ENCODE peak calls at places on chromosomes 16 and 17, in nine cellular contexts. O, M, S, K, T, Y, R, L and A are unnamed samples.

GRCh38 chr16:63461248-63461841 is 1425.1 kb upstream of the CDH8 start:
- DNase-seq in O (no peak), M (peak), S (peak), K (no peak), T (peak), Y (peak), R (peak), L (no peak), A (peak)

GRCh38 chr17:82674656-82675475 is 23.6 kb downstream of the RAB40B start:
- DNase-seq in O (no peak), M (no peak), S (no peak), K (no peak), T (no peak), Y (no peak), R (no peak), L (no peak), A (no peak)

GRCh38 chr17:10224592-10225195 is 26.3 kb upstream of the GAS7 start:
- DNase-seq in O (peak), M (peak), S (no peak), K (no peak), T (no peak), Y (no peak), R (no peak), L (no peak), A (no peak)

GRCh38 chr17:55303701-55304145 is 39.0 kb downstream of the HLF start:
- DNase-seq in O (no peak), M (peak), S (no peak), K (no peak), T (peak), Y (no peak), R (no peak), L (no peak), A (no peak)

GRCh38 chr17:63382826-63383225 is 63.3 kb downstream of the CYB561 start:
- DNase-seq in O (no peak), M (peak), S (no peak), K (no peak), T (peak), Y (no peak), R (no peak), L (no peak), A (no peak)

GRCh38 chr17:38453951-38454421 is 25.7 kb downstream of the ARHGAP23 start:
- DNase-seq in O (no peak), M (peak), S (no peak), K (no peak), T (no peak), Y (peak), R (no peak), L (no peak), A (no peak)

GRCh38 chr17:38351412-38352222 is at the start of gene SOCS7:
- DNase-seq in O (peak), M (peak), S (peak), K (peak), T (peak), Y (peak), R (peak), L (peak), A (peak)

GRCh38 chr17:73401911-73402310 is 90.1 kb upstream of the CDC42EP4 start:
- DNase-seq in O (no peak), M (no peak), S (no peak), K (peak), T (peak), Y (no peak), R (no peak), L (no peak), A (no peak)

GRCh38 chr17:58947411-58948208 is 159.1 kb downstream of the TRIM37 start:
- DNase-seq in O (no peak), M (no peak), S (no peak), K (no peak), T (no peak), Y (no peak), R (no peak), L (no peak), A (no peak)

GRCh38 chr17:47317119-47317518 is 6.6 kb upstream of the EFCAB13 start:
- DNase-seq in O (no peak), M (peak), S (no peak), K (no peak), T (peak), Y (no peak), R (no peak), L (no peak), A (no peak)

GRCh38 chr17:40445769-40446468 is 2.7 kb downstream of the IGFBP4 start:
- DNase-seq in O (no peak), M (no peak), S (no peak), K (no peak), T (peak), Y (no peak), R (no peak), L (no peak), A (no peak)
- TF ChIP-seq CTCF in O (no peak), M (peak), S (no peak), K (no peak), T (peak), Y (no peak), R (peak), L (peak), A (peak)

GRCh38 chr17:17959520-17960361 is 12.5 kb downstream of the TOM1L2 start:
- DNase-seq in O (no peak), M (peak), S (no peak), K (no peak), T (peak), Y (no peak), R (no peak), L (no peak), A (no peak)
- H3K4me3 ChIP-seq in O (no peak), M (peak), S (no peak), K (peak), T (peak), Y (no peak), R (peak), L (peak), A (peak)

DNA sequence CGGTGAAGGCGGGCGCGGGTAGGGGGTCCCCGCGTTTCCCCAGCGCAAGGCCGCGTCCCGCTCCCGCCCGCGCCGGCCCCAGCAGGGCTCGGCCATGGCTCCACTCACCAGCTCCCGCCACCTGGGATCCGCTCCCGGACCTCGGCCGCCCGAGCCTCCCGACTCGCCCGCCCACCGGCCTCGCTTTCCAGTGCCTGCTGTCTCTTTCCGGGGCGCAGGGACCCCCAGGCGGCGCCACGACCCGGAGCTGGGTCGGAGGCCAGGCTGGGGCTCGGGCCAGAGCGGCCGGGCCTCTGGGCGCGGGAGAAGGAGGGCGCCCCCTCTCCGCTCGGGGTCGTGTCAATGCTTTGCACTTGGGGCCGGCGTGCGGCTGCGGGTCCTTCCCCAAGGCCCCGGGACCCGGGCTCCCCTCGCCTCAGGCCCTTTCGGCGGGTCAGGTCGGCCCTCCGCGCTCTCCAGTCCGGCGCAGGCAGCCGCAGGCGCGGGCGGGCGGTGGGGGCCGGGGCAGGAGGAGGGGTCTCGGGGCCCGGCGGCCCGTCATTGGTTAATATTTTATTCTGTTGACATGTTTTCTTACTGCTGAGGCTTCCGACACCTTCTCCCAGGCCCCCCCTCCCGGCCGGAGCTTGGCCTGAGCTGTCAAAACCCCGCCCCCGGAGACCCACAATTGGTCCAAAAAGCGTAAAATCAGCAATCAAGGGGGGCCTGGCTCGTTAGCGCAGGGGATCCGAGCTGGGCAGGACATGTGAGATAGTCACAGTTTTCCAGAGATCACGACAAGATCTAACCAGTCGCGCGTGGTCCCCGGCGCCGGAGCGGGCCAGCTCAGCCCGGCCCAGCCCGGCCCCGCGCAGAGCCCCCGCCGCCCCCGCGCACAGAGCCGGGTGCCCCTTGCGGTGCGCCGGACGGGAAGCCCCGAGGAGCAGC is at the start of gene TBX2:
- DNase-seq in O (peak), M (peak), S (no peak), K (peak), T (peak), Y (peak), R (peak), L (no peak), A (no peak)
- TF ChIP-seq CTCF in O (no peak), M (no peak), S (no peak), K (no peak), T (no peak), Y (no peak), R (peak), L (peak), A (no peak)

DNA sequence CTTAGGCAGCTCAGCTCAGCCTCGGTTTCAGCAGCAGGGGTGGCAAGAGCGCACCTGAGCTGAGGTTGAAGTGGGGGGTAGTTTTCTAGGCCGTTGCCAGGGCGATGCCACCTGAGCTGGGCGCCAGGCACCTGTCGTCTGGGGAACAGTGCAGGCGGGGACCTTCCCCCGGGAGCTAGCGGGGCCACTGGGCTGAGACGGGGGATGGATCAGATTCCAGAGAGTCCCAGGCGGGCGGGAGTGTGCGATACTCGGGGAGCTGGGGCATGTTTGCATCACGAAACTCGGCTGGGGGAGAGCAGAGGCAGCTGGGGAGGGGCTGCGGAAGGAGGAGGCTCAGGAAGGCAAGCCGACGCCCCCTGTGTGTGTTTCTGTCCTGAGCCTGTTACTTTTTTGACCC is 477 bp upstream of the CLDN9 start:
- DNase-seq in O (no peak), M (no peak), S (no peak), K (no peak), T (no peak), Y (peak), R (no peak), L (no peak), A (no peak)
- H3K4me3 ChIP-seq in O (no peak), M (no peak), S (no peak), K (no peak), T (no peak), Y (no peak), R (no peak), L (no peak), A (no peak)

DNA sequence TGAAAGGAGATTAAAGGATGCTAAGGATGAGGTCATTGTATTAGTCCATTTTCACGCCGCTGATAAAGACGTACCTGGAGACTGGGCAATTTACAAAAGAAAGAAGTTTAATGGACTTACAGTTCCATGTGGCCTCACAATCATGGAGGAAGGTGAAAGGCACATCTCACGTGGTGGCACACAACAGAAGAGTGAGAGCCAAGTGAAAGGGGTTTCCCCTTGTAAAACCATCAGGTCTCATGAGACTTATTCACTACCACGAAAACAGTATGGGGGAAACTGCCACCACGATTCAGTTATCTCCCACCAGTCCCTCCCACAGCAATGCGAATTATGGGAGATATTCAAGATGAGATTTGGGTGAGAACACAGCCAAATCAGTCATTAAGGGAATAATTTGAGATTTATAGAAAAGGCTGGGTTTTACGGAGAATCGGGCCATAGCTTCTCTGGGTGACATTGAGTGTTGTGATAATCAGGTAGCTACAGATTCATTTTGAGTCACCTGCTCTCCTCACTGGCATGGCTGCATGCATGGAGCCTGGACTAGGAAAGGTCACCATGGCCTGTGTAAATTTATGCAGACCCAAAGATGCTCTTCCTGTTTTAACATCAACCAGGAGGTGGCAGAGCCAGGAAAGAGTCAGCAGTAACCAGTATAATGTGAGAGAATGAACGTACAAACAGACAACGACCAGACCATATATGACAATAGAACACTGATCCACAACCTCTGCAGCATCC is 40.5 kb upstream of the DYNLRB2 start:
- DNase-seq in O (no peak), M (no peak), S (no peak), K (no peak), T (no peak), Y (no peak), R (no peak), L (no peak), A (no peak)
- TF ChIP-seq CTCF in O (no peak), M (peak), S (no peak), K (no peak), T (no peak), Y (no peak), R (no peak), L (no peak), A (no peak)

DNA sequence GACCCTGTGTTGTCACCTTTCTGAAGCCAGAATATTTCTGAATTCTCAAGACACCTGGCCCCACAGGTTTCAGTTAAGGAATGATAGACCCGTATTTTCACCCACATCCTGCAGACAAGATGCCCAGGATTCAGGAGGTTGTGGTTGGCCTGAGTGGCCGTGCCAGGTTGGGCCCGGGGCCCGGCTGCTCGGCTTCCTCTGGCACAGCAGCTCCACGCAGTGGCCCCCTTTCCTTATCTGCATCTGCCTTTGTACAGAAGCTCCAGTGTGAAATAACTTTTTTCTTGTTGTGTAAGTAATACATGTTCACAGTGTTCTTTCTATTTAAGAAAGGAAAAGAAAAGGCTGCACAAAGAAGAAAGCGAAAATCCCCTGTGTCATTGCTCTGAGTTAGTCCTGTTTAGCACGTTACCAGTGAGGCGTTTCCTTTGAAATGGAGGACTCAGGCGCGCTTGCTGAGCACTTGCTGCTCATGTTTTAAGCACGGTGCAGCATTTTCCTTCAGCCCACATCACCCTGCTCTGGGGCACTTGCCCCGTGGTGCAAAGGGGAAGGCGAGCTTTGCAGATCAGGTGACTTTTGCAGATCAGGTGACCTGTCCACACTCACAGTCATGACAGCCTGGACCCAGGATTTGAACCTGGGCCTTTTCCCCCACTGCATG is 12.8 kb downstream of the ZC3H18 start:
- DNase-seq in O (no peak), M (no peak), S (no peak), K (no peak), T (no peak), Y (no peak), R (no peak), L (no peak), A (no peak)
- H3K4me3 ChIP-seq in O (no peak), M (no peak), S (no peak), K (no peak), T (no peak), Y (no peak), R (no peak), L (no peak), A (no peak)

DNA sequence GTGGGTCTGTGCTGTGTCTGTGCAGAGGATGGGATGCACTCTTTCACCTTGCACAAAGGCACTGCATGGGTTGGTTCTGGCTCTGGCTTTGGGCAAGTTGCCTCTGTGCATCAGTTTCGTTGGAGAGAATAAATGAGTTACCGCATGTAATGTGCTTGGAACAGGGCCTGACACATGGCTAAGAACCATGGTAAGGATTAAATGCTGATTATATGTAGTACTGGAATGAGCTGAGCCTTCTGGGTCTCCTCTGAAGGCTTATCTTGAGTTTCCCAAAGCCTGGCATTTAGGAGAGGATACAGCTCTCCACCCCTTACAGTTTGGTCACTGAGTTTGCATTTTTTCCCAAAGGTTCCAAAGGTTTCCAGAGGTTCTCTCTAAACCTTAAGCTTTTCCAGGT is 69.1 kb downstream of the KSR1 start:
- DNase-seq in O (no peak), M (no peak), S (no peak), K (no peak), T (peak), Y (no peak), R (no peak), L (no peak), A (no peak)
- TF ChIP-seq CTCF in O (no peak), M (no peak), S (no peak), K (no peak), T (no peak), Y (no peak), R (no peak), L (no peak), A (no peak)

GRCh38 chr16:28257256-28257655 is 35.1 kb upstream of the SBK1 start:
- DNase-seq in O (no peak), M (no peak), S (no peak), K (no peak), T (no peak), Y (no peak), R (no peak), L (no peak), A (no peak)

GRCh38 chr16:28260193-28260592 is 32.1 kb upstream of the SBK1 start:
- DNase-seq in O (no peak), M (no peak), S (no peak), K (no peak), T (peak), Y (no peak), R (no peak), L (no peak), A (no peak)

GRCh38 chr16:28258571-28258970 is 33.8 kb upstream of the SBK1 start:
- DNase-seq in O (no peak), M (peak), S (no peak), K (no peak), T (peak), Y (peak), R (no peak), L (no peak), A (no peak)

GRCh38 chr16:28259781-28260150 is 32.6 kb upstream of the SBK1 start:
- DNase-seq in O (no peak), M (no peak), S (no peak), K (no peak), T (no peak), Y (no peak), R (no peak), L (no peak), A (no peak)

DNA sequence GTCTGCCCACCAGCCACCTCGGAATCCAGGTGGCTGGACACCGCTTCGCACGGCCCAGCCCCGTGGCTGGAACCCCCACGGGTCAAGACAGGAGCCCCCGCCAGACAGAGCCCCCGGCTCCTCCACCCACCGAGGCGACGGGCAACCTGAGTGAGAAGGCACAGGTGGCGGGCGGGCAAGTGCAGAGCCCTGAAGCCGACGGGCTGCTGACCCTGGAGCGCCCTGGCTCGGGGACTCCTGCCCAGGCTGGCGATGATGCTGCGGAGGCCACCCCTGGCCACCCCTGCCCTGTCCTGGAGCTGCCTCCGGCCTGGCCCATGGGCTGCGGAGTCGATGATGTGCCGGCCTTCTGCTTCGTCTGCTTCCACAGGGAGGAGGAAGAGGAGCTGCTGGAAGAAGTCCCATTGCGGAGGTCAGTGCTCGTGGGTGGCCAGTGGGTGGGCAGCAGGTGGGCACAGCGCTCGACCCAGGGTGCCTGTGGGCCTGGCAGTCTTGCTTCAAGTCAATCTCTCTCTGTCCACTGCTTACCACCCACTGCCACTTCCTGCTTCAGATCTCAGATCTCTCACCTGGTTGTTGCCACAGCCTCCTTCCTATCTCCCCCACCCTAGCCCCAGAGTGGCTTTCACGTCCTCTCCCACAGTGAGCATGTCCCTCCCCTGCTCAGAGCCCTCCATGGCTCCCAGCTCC is 33.1 kb upstream of the SBK1 start:
- DNase-seq in O (no peak), M (no peak), S (no peak), K (peak), T (no peak), Y (no peak), R (no peak), L (no peak), A (no peak)
- H3K4me3 ChIP-seq in O (peak), M (no peak), S (no peak), K (no peak), T (no peak), Y (no peak), R (no peak), L (no peak), A (no peak)

GRCh38 chr17:34598161-34598776 is 18.9 kb downstream of the TMEM132E start:
- DNase-seq in O (no peak), M (no peak), S (no peak), K (no peak), T (no peak), Y (no peak), R (no peak), L (no peak), A (no peak)

GRCh38 chr17:34601431-34601830 is 22.0 kb downstream of the TMEM132E start:
- DNase-seq in O (no peak), M (no peak), S (no peak), K (no peak), T (no peak), Y (no peak), R (no peak), L (no peak), A (no peak)

DNA sequence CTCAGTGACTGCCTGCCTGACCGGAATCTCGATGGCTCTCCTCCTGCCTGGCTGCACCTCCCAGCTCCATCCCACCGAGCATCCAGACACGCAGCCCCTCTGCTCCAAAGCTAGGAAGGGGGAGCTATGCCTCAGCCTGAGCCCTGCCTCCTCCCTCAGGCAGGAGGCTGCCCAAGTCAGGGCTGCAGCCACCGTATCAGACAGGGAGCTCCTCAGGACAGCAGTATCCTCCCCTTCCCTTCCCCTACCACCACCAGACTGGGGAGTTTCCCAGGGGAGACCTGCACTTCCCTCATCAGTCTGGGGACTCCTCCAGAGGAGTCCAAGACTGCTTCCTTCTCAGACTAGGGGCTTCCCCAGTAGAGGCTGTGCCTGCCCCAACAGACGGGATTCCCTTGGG is 17.5 kb downstream of the TMEM132E start:
- DNase-seq in O (no peak), M (no peak), S (no peak), K (no peak), T (no peak), Y (no peak), R (no peak), L (no peak), A (no peak)
- TF ChIP-seq CTCF in O (no peak), M (no peak), S (no peak), K (no peak), T (no peak), Y (no peak), R (no peak), L (no peak), A (no peak)

GRCh38 chr16:31331141-31331764 is 23.7 kb upstream of the ITGAX start:
- DNase-seq in O (no peak), M (no peak), S (no peak), K (peak), T (no peak), Y (no peak), R (no peak), L (no peak), A (no peak)
- H3K4me3 ChIP-seq in O (peak), M (peak), S (no peak), K (no peak), T (peak), Y (no peak), R (no peak), L (no peak), A (no peak)